ENCODE peak calls at places on chromosomes 5 and 9, in eight cellular contexts. One of them, this sample, is unnamed.

GRCh38 chr5:1445895-1446601 is 808 bp upstream of the SLC6A3 start:
- DNase-seq in hepatocyte: no peak
- DNase-seq in stimulated activated naive B cell treated with anti-CD40 and anti-IgM and Interleukin-4, amounts not matched to agents 10 μg/mL and 1 μg/mL and 100 μg/mL, for 72 hours: no peak
- DNase-seq in putamen: no peak
- DNase-seq in NCI-H1436 treated with DMSO at 0.1 percent for 48 hours: no peak
- DNase-seq in AML-193: no peak
- DNase-seq in GM12891: no peak
- DNase-seq in activated T-helper 1 cell treated with anti-CD3 and anti-CD28 coated beads, Interleukin-12 subunit alpha, Interleukin-12 subunit beta, Interleukin-2, Interleukin-4 antibody, amounts not matched to agents 30 ng/mL and 10 ng/mL and 1 ng/mL, durations not matched to agents 14 hours and 24 hours and 36 hours: no peak
- DNase-seq in this sample: no peak

GRCh38 chr9:108142504-108143201 is 653.1 kb upstream of the KLF4 start:
- DNase-seq in hepatocyte: peak; percentile 65
- DNase-seq in stimulated activated naive B cell treated with anti-CD40 and anti-IgM and Interleukin-4, amounts not matched to agents 10 μg/mL and 1 μg/mL and 100 μg/mL, for 72 hours: no peak
- DNase-seq in putamen: peak; percentile 76
- DNase-seq in NCI-H1436 treated with DMSO at 0.1 percent for 48 hours: no peak
- DNase-seq in AML-193: no peak
- DNase-seq in GM12891: no peak
- DNase-seq in activated T-helper 1 cell treated with anti-CD3 and anti-CD28 coated beads, Interleukin-12 subunit alpha, Interleukin-12 subunit beta, Interleukin-2, Interleukin-4 antibody, amounts not matched to agents 30 ng/mL and 10 ng/mL and 1 ng/mL, durations not matched to agents 14 hours and 24 hours and 36 hours: no peak
- DNase-seq in this sample: no peak

GRCh38 chr9:113796651-113797426 is 79.3 kb upstream of the ZNF618 start:
- DNase-seq in hepatocyte: no peak
- DNase-seq in stimulated activated naive B cell treated with anti-CD40 and anti-IgM and Interleukin-4, amounts not matched to agents 10 μg/mL and 1 μg/mL and 100 μg/mL, for 72 hours: no peak
- DNase-seq in putamen: no peak
- DNase-seq in NCI-H1436 treated with DMSO at 0.1 percent for 48 hours: no peak
- DNase-seq in AML-193: no peak
- DNase-seq in GM12891: no peak
- DNase-seq in activated T-helper 1 cell treated with anti-CD3 and anti-CD28 coated beads, Interleukin-12 subunit alpha, Interleukin-12 subunit beta, Interleukin-2, Interleukin-4 antibody, amounts not matched to agents 30 ng/mL and 10 ng/mL and 1 ng/mL, durations not matched to agents 14 hours and 24 hours and 36 hours: no peak
- DNase-seq in this sample: no peak

GRCh38 chr5:27702339-27702820 is 664.0 kb upstream of the CDH9 start:
- DNase-seq in hepatocyte: peak; percentile 10
- DNase-seq in stimulated activated naive B cell treated with anti-CD40 and anti-IgM and Interleukin-4, amounts not matched to agents 10 μg/mL and 1 μg/mL and 100 μg/mL, for 72 hours: no peak
- DNase-seq in putamen: no peak
- DNase-seq in NCI-H1436 treated with DMSO at 0.1 percent for 48 hours: no peak
- DNase-seq in AML-193: no peak
- DNase-seq in GM12891: no peak
- DNase-seq in activated T-helper 1 cell treated with anti-CD3 and anti-CD28 coated beads, Interleukin-12 subunit alpha, Interleukin-12 subunit beta, Interleukin-2, Interleukin-4 antibody, amounts not matched to agents 30 ng/mL and 10 ng/mL and 1 ng/mL, durations not matched to agents 14 hours and 24 hours and 36 hours: no peak
- DNase-seq in this sample: no peak

GRCh38 chr5:42035526-42035925 is 110.4 kb downstream of the FBXO4 start:
- DNase-seq in hepatocyte: no peak
- DNase-seq in stimulated activated naive B cell treated with anti-CD40 and anti-IgM and Interleukin-4, amounts not matched to agents 10 μg/mL and 1 μg/mL and 100 μg/mL, for 72 hours: no peak
- DNase-seq in putamen: no peak
- DNase-seq in NCI-H1436 treated with DMSO at 0.1 percent for 48 hours: no peak
- DNase-seq in AML-193: no peak
- DNase-seq in GM12891: no peak
- DNase-seq in activated T-helper 1 cell treated with anti-CD3 and anti-CD28 coated beads, Interleukin-12 subunit alpha, Interleukin-12 subunit beta, Interleukin-2, Interleukin-4 antibody, amounts not matched to agents 30 ng/mL and 10 ng/mL and 1 ng/mL, durations not matched to agents 14 hours and 24 hours and 36 hours: no peak
- DNase-seq in this sample: no peak

GRCh38 chr5:131534995-131535394 is 100.0 kb downstream of the RAPGEF6 start:
- DNase-seq in hepatocyte: no peak
- DNase-seq in stimulated activated naive B cell treated with anti-CD40 and anti-IgM and Interleukin-4, amounts not matched to agents 10 μg/mL and 1 μg/mL and 100 μg/mL, for 72 hours: no peak
- DNase-seq in putamen: no peak
- DNase-seq in NCI-H1436 treated with DMSO at 0.1 percent for 48 hours: no peak
- DNase-seq in AML-193: no peak
- DNase-seq in GM12891: no peak
- DNase-seq in activated T-helper 1 cell treated with anti-CD3 and anti-CD28 coated beads, Interleukin-12 subunit alpha, Interleukin-12 subunit beta, Interleukin-2, Interleukin-4 antibody, amounts not matched to agents 30 ng/mL and 10 ng/mL and 1 ng/mL, durations not matched to agents 14 hours and 24 hours and 36 hours: no peak
- DNase-seq in this sample: no peak

GRCh38 chr9:18146329-18146728 is 327.6 kb upstream of the ADAMTSL1 start:
- DNase-seq in hepatocyte: no peak
- DNase-seq in stimulated activated naive B cell treated with anti-CD40 and anti-IgM and Interleukin-4, amounts not matched to agents 10 μg/mL and 1 μg/mL and 100 μg/mL, for 72 hours: no peak
- DNase-seq in putamen: no peak
- DNase-seq in NCI-H1436 treated with DMSO at 0.1 percent for 48 hours: no peak
- DNase-seq in AML-193: no peak
- DNase-seq in GM12891: no peak
- DNase-seq in activated T-helper 1 cell treated with anti-CD3 and anti-CD28 coated beads, Interleukin-12 subunit alpha, Interleukin-12 subunit beta, Interleukin-2, Interleukin-4 antibody, amounts not matched to agents 30 ng/mL and 10 ng/mL and 1 ng/mL, durations not matched to agents 14 hours and 24 hours and 36 hours: no peak
- DNase-seq in this sample: no peak

GRCh38 chr9:135075234-135076142 is 12.0 kb upstream of the OLFM1 start:
- DNase-seq in hepatocyte: peak; percentile 50
- DNase-seq in stimulated activated naive B cell treated with anti-CD40 and anti-IgM and Interleukin-4, amounts not matched to agents 10 μg/mL and 1 μg/mL and 100 μg/mL, for 72 hours: no peak
- DNase-seq in putamen: peak; percentile 58
- DNase-seq in NCI-H1436 treated with DMSO at 0.1 percent for 48 hours: no peak
- DNase-seq in AML-193: no peak
- DNase-seq in GM12891: no peak
- DNase-seq in activated T-helper 1 cell treated with anti-CD3 and anti-CD28 coated beads, Interleukin-12 subunit alpha, Interleukin-12 subunit beta, Interleukin-2, Interleukin-4 antibody, amounts not matched to agents 30 ng/mL and 10 ng/mL and 1 ng/mL, durations not matched to agents 14 hours and 24 hours and 36 hours: no peak
- DNase-seq in this sample: no peak

GRCh38 chr5:75510836-75511434 is 494 bp downstream of the CERT1 start:
- DNase-seq in hepatocyte: peak; percentile 86
- DNase-seq in stimulated activated naive B cell treated with anti-CD40 and anti-IgM and Interleukin-4, amounts not matched to agents 10 μg/mL and 1 μg/mL and 100 μg/mL, for 72 hours: peak; percentile 49
- DNase-seq in putamen: peak; percentile 15
- DNase-seq in NCI-H1436 treated with DMSO at 0.1 percent for 48 hours: no peak
- DNase-seq in AML-193: no peak
- DNase-seq in GM12891: no peak
- DNase-seq in activated T-helper 1 cell treated with anti-CD3 and anti-CD28 coated beads, Interleukin-12 subunit alpha, Interleukin-12 subunit beta, Interleukin-2, Interleukin-4 antibody, amounts not matched to agents 30 ng/mL and 10 ng/mL and 1 ng/mL, durations not matched to agents 14 hours and 24 hours and 36 hours: peak; percentile 18
- DNase-seq in this sample: peak; percentile 57

GRCh38 chr9:129166962-129167557 is 11.0 kb downstream of the IER5L start:
- DNase-seq in hepatocyte: peak; percentile 92
- DNase-seq in stimulated activated naive B cell treated with anti-CD40 and anti-IgM and Interleukin-4, amounts not matched to agents 10 μg/mL and 1 μg/mL and 100 μg/mL, for 72 hours: no peak
- DNase-seq in putamen: peak; percentile 31
- DNase-seq in NCI-H1436 treated with DMSO at 0.1 percent for 48 hours: no peak
- DNase-seq in AML-193: peak; percentile 60
- DNase-seq in GM12891: no peak
- DNase-seq in activated T-helper 1 cell treated with anti-CD3 and anti-CD28 coated beads, Interleukin-12 subunit alpha, Interleukin-12 subunit beta, Interleukin-2, Interleukin-4 antibody, amounts not matched to agents 30 ng/mL and 10 ng/mL and 1 ng/mL, durations not matched to agents 14 hours and 24 hours and 36 hours: no peak
- DNase-seq in this sample: peak; percentile 20

GRCh38 chr5:73789851-73790281 is 163.9 kb downstream of the ARHGEF28 start:
- DNase-seq in hepatocyte: no peak
- DNase-seq in stimulated activated naive B cell treated with anti-CD40 and anti-IgM and Interleukin-4, amounts not matched to agents 10 μg/mL and 1 μg/mL and 100 μg/mL, for 72 hours: no peak
- DNase-seq in putamen: no peak
- DNase-seq in NCI-H1436 treated with DMSO at 0.1 percent for 48 hours: no peak
- DNase-seq in AML-193: no peak
- DNase-seq in GM12891: no peak
- DNase-seq in activated T-helper 1 cell treated with anti-CD3 and anti-CD28 coated beads, Interleukin-12 subunit alpha, Interleukin-12 subunit beta, Interleukin-2, Interleukin-4 antibody, amounts not matched to agents 30 ng/mL and 10 ng/mL and 1 ng/mL, durations not matched to agents 14 hours and 24 hours and 36 hours: no peak
- DNase-seq in this sample: no peak

GRCh38 chr9:137697832-137698231 is 79.0 kb downstream of the EHMT1 start:
- DNase-seq in hepatocyte: no peak
- DNase-seq in stimulated activated naive B cell treated with anti-CD40 and anti-IgM and Interleukin-4, amounts not matched to agents 10 μg/mL and 1 μg/mL and 100 μg/mL, for 72 hours: no peak
- DNase-seq in putamen: no peak
- DNase-seq in NCI-H1436 treated with DMSO at 0.1 percent for 48 hours: no peak
- DNase-seq in AML-193: no peak
- DNase-seq in GM12891: no peak
- DNase-seq in activated T-helper 1 cell treated with anti-CD3 and anti-CD28 coated beads, Interleukin-12 subunit alpha, Interleukin-12 subunit beta, Interleukin-2, Interleukin-4 antibody, amounts not matched to agents 30 ng/mL and 10 ng/mL and 1 ng/mL, durations not matched to agents 14 hours and 24 hours and 36 hours: no peak
- DNase-seq in this sample: no peak

GRCh38 chr5:143119881-143120341 is 283.6 kb downstream of the NR3C1 start:
- DNase-seq in hepatocyte: no peak
- DNase-seq in stimulated activated naive B cell treated with anti-CD40 and anti-IgM and Interleukin-4, amounts not matched to agents 10 μg/mL and 1 μg/mL and 100 μg/mL, for 72 hours: no peak
- DNase-seq in putamen: no peak
- DNase-seq in NCI-H1436 treated with DMSO at 0.1 percent for 48 hours: no peak
- DNase-seq in AML-193: no peak
- DNase-seq in GM12891: no peak
- DNase-seq in activated T-helper 1 cell treated with anti-CD3 and anti-CD28 coated beads, Interleukin-12 subunit alpha, Interleukin-12 subunit beta, Interleukin-2, Interleukin-4 antibody, amounts not matched to agents 30 ng/mL and 10 ng/mL and 1 ng/mL, durations not matched to agents 14 hours and 24 hours and 36 hours: no peak
- DNase-seq in this sample: no peak

GRCh38 chr5:68368280-68368679 is 152.7 kb downstream of the PIK3R1 start:
- DNase-seq in hepatocyte: no peak
- DNase-seq in stimulated activated naive B cell treated with anti-CD40 and anti-IgM and Interleukin-4, amounts not matched to agents 10 μg/mL and 1 μg/mL and 100 μg/mL, for 72 hours: no peak
- DNase-seq in putamen: no peak
- DNase-seq in NCI-H1436 treated with DMSO at 0.1 percent for 48 hours: no peak
- DNase-seq in AML-193: no peak
- DNase-seq in GM12891: no peak
- DNase-seq in activated T-helper 1 cell treated with anti-CD3 and anti-CD28 coated beads, Interleukin-12 subunit alpha, Interleukin-12 subunit beta, Interleukin-2, Interleukin-4 antibody, amounts not matched to agents 30 ng/mL and 10 ng/mL and 1 ng/mL, durations not matched to agents 14 hours and 24 hours and 36 hours: no peak
- DNase-seq in this sample: no peak

GRCh38 chr5:128101676-128102075 is 18.1 kb downstream of the SLC12A2 start:
- DNase-seq in hepatocyte: no peak
- DNase-seq in stimulated activated naive B cell treated with anti-CD40 and anti-IgM and Interleukin-4, amounts not matched to agents 10 μg/mL and 1 μg/mL and 100 μg/mL, for 72 hours: no peak
- DNase-seq in putamen: no peak
- DNase-seq in NCI-H1436 treated with DMSO at 0.1 percent for 48 hours: no peak
- DNase-seq in AML-193: no peak
- DNase-seq in GM12891: no peak
- DNase-seq in activated T-helper 1 cell treated with anti-CD3 and anti-CD28 coated beads, Interleukin-12 subunit alpha, Interleukin-12 subunit beta, Interleukin-2, Interleukin-4 antibody, amounts not matched to agents 30 ng/mL and 10 ng/mL and 1 ng/mL, durations not matched to agents 14 hours and 24 hours and 36 hours: no peak
- DNase-seq in this sample: no peak

GRCh38 chr9:97889941-97890557 is 32.3 kb downstream of the TRMO start:
- DNase-seq in hepatocyte: no peak
- DNase-seq in stimulated activated naive B cell treated with anti-CD40 and anti-IgM and Interleukin-4, amounts not matched to agents 10 μg/mL and 1 μg/mL and 100 μg/mL, for 72 hours: no peak
- DNase-seq in putamen: no peak
- DNase-seq in NCI-H1436 treated with DMSO at 0.1 percent for 48 hours: no peak
- DNase-seq in AML-193: peak; percentile 21
- DNase-seq in GM12891: peak; percentile 37
- DNase-seq in activated T-helper 1 cell treated with anti-CD3 and anti-CD28 coated beads, Interleukin-12 subunit alpha, Interleukin-12 subunit beta, Interleukin-2, Interleukin-4 antibody, amounts not matched to agents 30 ng/mL and 10 ng/mL and 1 ng/mL, durations not matched to agents 14 hours and 24 hours and 36 hours: peak; percentile 51
- DNase-seq in this sample: peak; percentile 80